ENCODE peak calls at places on chromosomes 2 and 18, in four cellular contexts. One of them, this sample, is unnamed.

GRCh38 chr2:235768606-235769005 is 274.8 kb downstream of the AGAP1 start:
- DNase-seq in HL-60: no peak
- DNase-seq in GM12878: no peak
- DNase-seq in K562: no peak
- DNase-seq in this sample: no peak

GRCh38 chr2:59232394-59233165 is 991.5 kb upstream of the FANCL start:
- DNase-seq in HL-60: no peak
- DNase-seq in GM12878: no peak
- DNase-seq in K562: no peak
- DNase-seq in this sample: no peak

GRCh38 chr2:21467910-21468309 is 344.1 kb downstream of the TDRD15 start:
- DNase-seq in HL-60: no peak
- DNase-seq in GM12878: peak
- DNase-seq in K562: no peak
- DNase-seq in this sample: no peak

GRCh38 chr2:27407798-27408491 is 1.4 kb downstream of the PPM1G start:
- DNase-seq in HL-60: no peak
- DNase-seq in GM12878: no peak
- DNase-seq in K562: peak
- DNase-seq in this sample: no peak

GRCh38 chr2:228927028-228928010 is 343.8 kb downstream of the PID1 start:
- DNase-seq in HL-60: no peak
- DNase-seq in GM12878: no peak
- DNase-seq in K562: no peak
- DNase-seq in this sample: no peak

GRCh38 chr18:41449612-41450011 is 505.4 kb upstream of the PIK3C3 start:
- DNase-seq in HL-60: no peak
- DNase-seq in GM12878: no peak
- DNase-seq in K562: no peak
- DNase-seq in this sample: no peak

GRCh38 chr18:39969813-39970494 is 1985.1 kb upstream of the PIK3C3 start:
- DNase-seq in HL-60: no peak
- DNase-seq in GM12878: no peak
- DNase-seq in K562: no peak
- DNase-seq in this sample: no peak

GRCh38 chr2:136384541-136385303 is 266.8 kb upstream of the CXCR4 start:
- DNase-seq in HL-60: no peak
- DNase-seq in GM12878: no peak
- DNase-seq in K562: peak
- DNase-seq in this sample: no peak

GRCh38 chr2:81481242-81481993 is 1176.9 kb upstream of the LRRTM1 start:
- DNase-seq in HL-60: no peak
- DNase-seq in GM12878: no peak
- DNase-seq in K562: peak
- DNase-seq in this sample: no peak

GRCh38 chr2:29431485-29431884 is 316.3 kb downstream of the CLIP4 start:
- DNase-seq in HL-60: no peak
- DNase-seq in GM12878: no peak
- DNase-seq in K562: no peak
- DNase-seq in this sample: no peak

GRCh38 chr2:97761192-97761591 is 47.8 kb downstream of the ZAP70 start:
- DNase-seq in HL-60: no peak
- DNase-seq in GM12878: no peak
- DNase-seq in K562: no peak
- DNase-seq in this sample: no peak

GRCh38 chr2:7044253-7045250 is 127.3 kb downstream of the RNF144A start:
- DNase-seq in HL-60: peak
- DNase-seq in GM12878: peak
- DNase-seq in K562: peak
- DNase-seq in this sample: peak

GRCh38 chr2:231300722-231301076 is 94.8 kb upstream of the B3GNT7 start:
- DNase-seq in HL-60: no peak
- DNase-seq in GM12878: no peak
- DNase-seq in K562: no peak
- DNase-seq in this sample: no peak

GRCh38 chr2:127582863-127583861 is 47.7 kb downstream of the MYO7B start:
- DNase-seq in HL-60: no peak
- DNase-seq in GM12878: no peak
- DNase-seq in K562: no peak
- DNase-seq in this sample: no peak

GRCh38 chr2:176134978-176135575 is 5.6 kb downstream of the HOXD8 start:
- DNase-seq in HL-60: no peak
- DNase-seq in GM12878: no peak
- DNase-seq in K562: no peak
- DNase-seq in this sample: no peak

GRCh38 chr2:88212251-88212790 is 42.2 kb downstream of the THNSL2 start:
- DNase-seq in HL-60: no peak
- DNase-seq in GM12878: no peak
- DNase-seq in K562: peak
- DNase-seq in this sample: no peak

GRCh38 chr2:9405636-9406035 is 17.7 kb downstream of the ITGB1BP1 start:
- DNase-seq in HL-60: no peak
- DNase-seq in GM12878: no peak
- DNase-seq in K562: no peak
- DNase-seq in this sample: no peak

GRCh38 chr18:40215981-40216380 is 1739.1 kb upstream of the PIK3C3 start:
- DNase-seq in HL-60: no peak
- DNase-seq in GM12878: no peak
- DNase-seq in K562: no peak
- DNase-seq in this sample: no peak

GRCh38 chr2:217949448-217949847 is 53.3 kb downstream of the TNS1 start:
- DNase-seq in HL-60: no peak
- DNase-seq in GM12878: no peak
- DNase-seq in K562: no peak
- DNase-seq in this sample: no peak

GRCh38 chr2:112757265-112757664 is 7.1 kb downstream of the CKAP2L start:
- DNase-seq in HL-60: peak
- DNase-seq in GM12878: no peak
- DNase-seq in K562: no peak
- DNase-seq in this sample: no peak

GRCh38 chr2:60853512-60853911 is 27.9 kb upstream of the REL start:
- DNase-seq in HL-60: no peak
- DNase-seq in GM12878: no peak
- DNase-seq in K562: no peak
- DNase-seq in this sample: no peak

GRCh38 chr18:64100136-64100922 is 48.6 kb downstream of the LINC00305 start:
- DNase-seq in HL-60: no peak
- DNase-seq in GM12878: peak
- DNase-seq in K562: no peak
- DNase-seq in this sample: no peak

GRCh38 chr2:69305712-69306611 is 81.1 kb downstream of the GFPT1 start:
- DNase-seq in HL-60: no peak
- DNase-seq in GM12878: no peak
- DNase-seq in K562: no peak
- DNase-seq in this sample: peak

DNA sequence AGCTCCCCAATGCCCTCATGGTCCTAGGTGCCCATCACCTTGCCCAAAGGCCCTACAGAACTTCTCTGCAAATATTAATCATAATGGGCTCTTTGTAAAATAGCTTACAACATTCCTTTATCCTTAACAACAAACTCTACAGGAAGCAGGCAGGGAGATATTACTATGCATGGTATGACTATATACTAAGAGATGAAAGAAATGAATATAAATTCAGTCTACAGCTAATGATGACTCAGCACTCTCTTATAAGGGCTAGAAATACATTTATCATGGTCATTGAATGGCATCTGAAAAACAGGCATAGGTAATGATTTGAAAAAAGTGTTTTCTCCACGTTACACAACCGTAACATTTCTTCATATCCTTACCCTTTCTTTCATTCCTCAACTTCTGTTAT is 254.8 kb upstream of the DSEL start:
- DNase-seq in HL-60: no peak
- DNase-seq in GM12878: no peak
- DNase-seq in K562: no peak
- DNase-seq in this sample: no peak
- TF ChIP-seq SPI1 in HL-60: no peak
- TF ChIP-seq SPI1 in GM12878: no peak
- TF ChIP-seq SPI1 in K562: no peak
- TF ChIP-seq SPI1 in this sample: no peak

DNA sequence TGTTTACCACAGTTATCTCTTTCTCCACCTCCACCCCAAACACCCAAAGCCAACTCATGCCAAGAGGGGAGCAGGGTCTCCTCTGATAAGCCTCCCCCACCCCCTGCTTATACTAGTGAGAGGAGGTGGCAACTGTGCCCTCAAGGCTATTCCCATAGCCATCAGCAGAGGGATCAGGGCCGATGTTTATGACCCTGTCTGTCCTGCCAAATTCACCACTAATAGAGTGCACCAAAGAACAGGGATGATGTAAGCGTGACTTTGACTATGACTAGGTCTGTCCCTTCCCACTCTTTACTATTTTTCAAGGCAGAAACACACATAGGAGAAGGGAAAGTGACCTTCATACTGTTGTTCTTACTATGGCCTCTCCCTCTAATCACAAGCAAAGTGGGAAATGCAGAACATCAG is 74.6 kb downstream of the CLHC1 start:
- DNase-seq in HL-60: no peak
- DNase-seq in GM12878: no peak
- DNase-seq in K562: peak
- DNase-seq in this sample: no peak
- TF ChIP-seq SPI1 in HL-60: no peak
- TF ChIP-seq SPI1 in GM12878: no peak
- TF ChIP-seq SPI1 in K562: no peak
- TF ChIP-seq SPI1 in this sample: no peak

DNA sequence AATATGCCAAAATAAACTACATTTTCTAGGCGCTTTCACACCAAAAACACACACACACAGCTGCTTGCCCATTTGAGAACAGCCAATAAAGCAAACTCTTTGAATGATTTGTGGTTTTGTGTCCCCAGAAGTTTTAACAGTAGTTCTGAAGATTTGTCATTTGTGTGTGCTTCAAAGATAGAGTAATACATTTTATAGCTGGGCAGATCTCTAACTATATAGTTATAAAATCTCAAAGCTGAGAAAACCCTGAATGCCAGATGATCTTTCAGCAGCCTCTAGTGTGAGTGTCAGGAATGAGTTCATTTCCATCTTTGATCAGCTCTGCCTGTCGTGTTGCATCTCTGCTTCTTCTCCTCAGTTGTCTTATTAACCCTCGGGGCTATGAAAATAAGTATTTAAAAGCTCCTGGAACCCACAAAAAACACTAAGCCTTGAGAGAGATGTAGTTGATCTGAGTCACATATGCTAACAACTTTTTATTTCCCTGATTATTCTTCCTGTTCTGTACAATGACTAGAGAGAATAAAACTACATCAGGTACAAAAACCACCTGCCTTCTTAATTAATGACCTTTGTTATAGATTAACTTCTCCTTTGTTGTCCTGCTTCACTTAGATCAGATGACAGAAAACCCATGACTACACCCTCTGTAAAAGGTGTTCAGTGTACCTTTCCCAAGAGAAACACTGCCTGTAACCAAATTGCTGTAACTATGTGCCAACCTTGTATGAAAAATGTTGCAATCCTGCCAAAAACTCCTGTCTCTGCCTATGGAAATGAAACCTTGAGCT is 30.0 kb upstream of the SLC3A1 start:
- DNase-seq in HL-60: peak
- DNase-seq in GM12878: no peak
- DNase-seq in K562: no peak
- DNase-seq in this sample: no peak
- TF ChIP-seq SPI1 in HL-60: no peak
- TF ChIP-seq SPI1 in GM12878: no peak
- TF ChIP-seq SPI1 in K562: no peak
- TF ChIP-seq SPI1 in this sample: no peak

GRCh38 chr2:15579641-15580040 is 12.0 kb upstream of the DDX1 start:
- DNase-seq in HL-60: no peak
- DNase-seq in GM12878: no peak
- DNase-seq in K562: no peak
- DNase-seq in this sample: no peak
- TF ChIP-seq SPI1 in HL-60: no peak
- TF ChIP-seq SPI1 in GM12878: no peak
- TF ChIP-seq SPI1 in K562: no peak
- TF ChIP-seq SPI1 in this sample: no peak

DNA sequence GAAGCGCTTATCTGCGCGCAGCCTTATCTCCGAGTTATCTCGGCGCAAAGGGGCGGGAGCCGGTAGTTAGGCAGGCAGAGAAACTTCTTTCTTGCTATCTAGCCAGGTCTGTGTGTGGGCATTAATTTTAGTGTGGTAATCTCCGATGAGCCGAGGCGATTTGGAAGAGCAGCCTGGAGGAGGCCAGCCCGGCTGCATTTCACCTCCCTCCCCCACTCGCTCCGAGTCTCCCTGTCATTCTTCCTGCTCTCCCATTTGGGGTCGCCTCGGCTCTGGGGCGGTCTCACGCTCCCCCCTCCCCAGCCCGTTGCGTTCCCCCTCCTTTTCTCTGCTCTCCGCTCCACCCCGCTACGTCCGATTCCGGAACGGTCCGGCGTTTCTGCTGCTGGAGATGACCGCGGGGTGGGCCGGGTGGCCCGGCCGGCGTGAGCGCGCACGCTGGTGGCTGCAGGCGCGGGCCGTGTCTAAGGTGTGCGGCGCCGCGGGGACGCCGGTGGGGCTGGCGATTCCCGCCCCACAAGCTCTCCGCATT is 566 bp downstream of the GATA6 start:
- DNase-seq in HL-60: no peak
- DNase-seq in GM12878: no peak
- DNase-seq in K562: peak
- DNase-seq in this sample: no peak
- TF ChIP-seq SPI1 in HL-60: no peak
- TF ChIP-seq SPI1 in GM12878: no peak
- TF ChIP-seq SPI1 in K562: no peak
- TF ChIP-seq SPI1 in this sample: no peak

GRCh38 chr2:234044157-234044556 is 6.3 kb upstream of the SPP2 start:
- DNase-seq in HL-60: no peak
- DNase-seq in GM12878: no peak
- DNase-seq in K562: no peak
- DNase-seq in this sample: no peak
- TF ChIP-seq SPI1 in HL-60: no peak
- TF ChIP-seq SPI1 in GM12878: no peak
- TF ChIP-seq SPI1 in K562: no peak
- TF ChIP-seq SPI1 in this sample: no peak

This sample was measured in GM12891.